ENCODE peak calls at places on chromosome 22, in ten cellular contexts. T is pancreas; Y is body of pancreas; N is fibroblast of lung; A is cardiac muscle cell; P is PC-3; Z is spleen; W is CD4-positive, CD25-positive, alpha-beta regulatory T cell; C is neuronal stem cell; M is tibial artery. L is an unnamed sample.

GRCh38 chr22:26515938-26516337 is 3.7 kb upstream of the TFIP11 start:
- DNase-seq in T (no peak), Y (no peak), N (no peak), A (no peak), P (no peak), Z (no peak), W (no peak), C (no peak), M (no peak), L (no peak)

GRCh38 chr22:35257002-35257320 is 332 bp upstream of the HMGXB4 start:
- DNase-seq in T (no peak), Y (no peak), N (no peak), A (no peak), P (no peak), Z (no peak), W (no peak), C (no peak), M (no peak), L (no peak)

GRCh38 chr22:30610299-30610698 is 3.3 kb downstream of the TCN2 start:
- DNase-seq in T (no peak), Y (no peak), N (no peak), A (no peak), P (no peak), Z (no peak), W (no peak), C (no peak), M (peak; percentile 71), L (no peak)

GRCh38 chr22:20271114-20271994 is 3.2 kb upstream of the RTN4R start:
- DNase-seq in T (no peak), Y (no peak), N (no peak), A (no peak), P (no peak), Z (no peak), W (no peak), C (no peak), M (no peak), L (no peak)

GRCh38 chr22:33073989-33074391 is 15.8 kb upstream of the SYN3 start:
- DNase-seq in T (no peak), Y (no peak), N (peak; percentile 16), A (no peak), P (peak; percentile 26), Z (no peak), W (no peak), C (no peak), M (no peak), L (no peak)

GRCh38 chr22:40680819-40681183 is 1.5 kb downstream of the MCHR1 start:
- DNase-seq in T (no peak), Y (no peak), N (no peak), A (no peak), P (no peak), Z (no peak), W (no peak), C (no peak), M (no peak), L (no peak)

GRCh38 chr22:44686873-44687600 is 15.0 kb upstream of the PRR5 start:
- DNase-seq in T (no peak), Y (no peak), N (peak; percentile 57), A (peak; percentile 81), P (no peak), Z (no peak), W (no peak), C (no peak), M (no peak), L (no peak)

GRCh38 chr22:32695451-32695891 is 106.0 kb upstream of the TIMP3 start:
- DNase-seq in T (no peak), Y (no peak), N (peak; percentile 72), A (peak; percentile 66), P (peak; percentile 50), Z (no peak), W (no peak), C (no peak), M (no peak), L (no peak)

GRCh38 chr22:30876925-30877553 is 91.5 kb downstream of the MORC2 start:
- DNase-seq in T (no peak), Y (no peak), N (peak; percentile 56), A (peak; percentile 92), P (no peak), Z (no peak), W (no peak), C (no peak), M (peak; percentile 32), L (no peak)

GRCh38 chr22:21087119-21087518 is 41.4 kb downstream of the LRRC74B start:
- DNase-seq in T (no peak), Y (no peak), N (no peak), A (no peak), P (no peak), Z (no peak), W (no peak), C (no peak), M (no peak), L (no peak)

GRCh38 chr22:33038131-33038772 is 19.9 kb downstream of the SYN3 start:
- DNase-seq in T (no peak), Y (no peak), N (no peak), A (peak; percentile 51), P (no peak), Z (no peak), W (no peak), C (peak; percentile 27), M (no peak), L (no peak)

GRCh38 chr22:24146791-24147353 is 34.4 kb upstream of the SUSD2 start:
- DNase-seq in T (peak; percentile 49), Y (peak; percentile 30), N (peak; percentile 89), A (peak; percentile 85), P (no peak), Z (no peak), W (no peak), C (no peak), M (peak; percentile 84), L (no peak)

GRCh38 chr22:30704978-30705377 is 10.3 kb downstream of the OSBP2 start:
- DNase-seq in T (no peak), Y (no peak), N (no peak), A (no peak), P (no peak), Z (no peak), W (no peak), C (no peak), M (no peak), L (no peak)

GRCh38 chr22:45882881-45883810 is 93.8 kb downstream of the WNT7B start:
- DNase-seq in T (no peak), Y (no peak), N (no peak), A (no peak), P (no peak), Z (peak; percentile 64), W (no peak), C (no peak), M (peak; percentile 60), L (no peak)

GRCh38 chr22:47086596-47087248 is 324.3 kb downstream of the TBC1D22A start:
- DNase-seq in T (peak; percentile 52), Y (no peak), N (no peak), A (no peak), P (no peak), Z (no peak), W (no peak), C (no peak), M (peak; percentile 27), L (no peak)

GRCh38 chr22:42443240-42444059 is 11.2 kb upstream of the NFAM1 start:
- DNase-seq in T (no peak), Y (no peak), N (no peak), A (peak; percentile 46), P (peak; percentile 47), Z (no peak), W (no peak), C (no peak), M (no peak), L (no peak)

GRCh38 chr22:27714076-27714475 is 87.5 kb downstream of the MN1 start:
- DNase-seq in T (no peak), Y (no peak), N (no peak), A (no peak), P (no peak), Z (no peak), W (no peak), C (no peak), M (no peak), L (no peak)

GRCh38 chr22:29310863-29311339 is 4.5 kb downstream of the GAS2L1 start:
- DNase-seq in T (peak; percentile 97), Y (peak; percentile 97), N (peak; percentile 96), A (peak; percentile 98), P (peak; percentile 89), Z (peak; percentile 91), W (no peak), C (peak; percentile 81), M (peak; percentile 99), L (no peak)
- H3K4me3 ChIP-seq in T (no peak overlapping the region), Y (no peak overlapping the region), N (peak overlapping the region; percentile 40), A (no peak overlapping the region), P (no peak overlapping the region), Z (no peak overlapping the region), W (no peak overlapping the region), C (no peak overlapping the region), M (peak overlapping the region; percentile 32), L (no peak overlapping the region)

GRCh38 chr22:37803636-37804371 is 3.9 kb upstream of the GCAT start:
- DNase-seq in T (no peak), Y (no peak), N (no peak), A (no peak), P (no peak), Z (no peak), W (no peak), C (no peak), M (no peak), L (no peak)
- H3K27me3 ChIP-seq in T (no peaks in the 10 kb centered on the region), Y (no peaks in the 10 kb centered on the region), N (no peaks in the 10 kb centered on the region), A (no peaks in the 10 kb centered on the region), P (no peaks in the 10 kb centered on the region), Z (peaks cover 70% of the 10 kb centered on the region), W (peaks cover 10% of the 10 kb centered on the region), C (peaks cover 28% of the 10 kb centered on the region), M (no peaks in the 10 kb centered on the region), L (peaks cover 20% of the 10 kb centered on the region)

GRCh38 chr22:36454916-36455570 is 26.4 kb downstream of the TXN2 start:
- DNase-seq in T (peak; percentile 93), Y (peak; percentile 95), N (peak; percentile 93), A (peak; percentile 93), P (peak; percentile 88), Z (peak; percentile 100), W (peak; percentile 94), C (peak; percentile 89), M (peak; percentile 96), L (peak; percentile 92)
- H3K4me3 ChIP-seq in T (peak overlapping the region; percentile 56), Y (no peak overlapping the region), N (peak overlapping the region; percentile 51), A (peak overlapping the region; percentile 5), P (peak overlapping the region; percentile 60), Z (peak overlapping the region; percentile 46), W (peak overlapping the region; percentile 73), C (no peak overlapping the region), M (peak overlapping the region; percentile 68), L (peak overlapping the region; percentile 83)

GRCh38 chr22:22158965-22159364 is 85.6 kb upstream of the VPREB1 start:
- DNase-seq in T (no peak), Y (no peak), N (no peak), A (no peak), P (no peak), Z (no peak), W (no peak), C (no peak), M (no peak), L (no peak)
- H3K27me3 ChIP-seq in T (no peaks in the 10 kb centered on the region), Y (no peaks in the 10 kb centered on the region), N (no peaks in the 10 kb centered on the region), A (peaks cover 74% of the 10 kb centered on the region), P (peaks cover 8% of the 10 kb centered on the region), Z (no peaks in the 10 kb centered on the region), W (peaks cover 14% of the 10 kb centered on the region), C (peaks cover 34% of the 10 kb centered on the region), M (no peaks in the 10 kb centered on the region), L (no peaks in the 10 kb centered on the region)

GRCh38 chr22:49965291-49966040 is 4.9 kb downstream of the PIM3 start:
- DNase-seq in T (peak; percentile 25), Y (peak; percentile 27), N (no peak), A (no peak), P (no peak), Z (peak; percentile 82), W (no peak), C (no peak), M (peak; percentile 67), L (no peak)
- H3K4me3 ChIP-seq in T (no peak overlapping the region), Y (no peak overlapping the region), N (no peak overlapping the region), A (no peak overlapping the region), P (no peak overlapping the region), Z (no peak overlapping the region), W (no peak overlapping the region), C (no peak overlapping the region), M (peak overlapping the region; percentile 81), L (no peak overlapping the region)

GRCh38 chr22:22141031-22141430 is 103.6 kb upstream of the VPREB1 start:
- DNase-seq in T (no peak), Y (no peak), N (no peak), A (no peak), P (no peak), Z (no peak), W (no peak), C (no peak), M (no peak), L (no peak)
- H3K27me3 ChIP-seq in T (no peaks in the 10 kb centered on the region), Y (no peaks in the 10 kb centered on the region), N (peaks cover 10% of the 10 kb centered on the region), A (peaks cover 65% of the 10 kb centered on the region), P (peaks cover 67% of the 10 kb centered on the region), Z (peaks cover 9% of the 10 kb centered on the region), W (peaks cover 35% of the 10 kb centered on the region), C (no peaks in the 10 kb centered on the region), M (no peaks in the 10 kb centered on the region), L (no peaks in the 10 kb centered on the region)

L was measured in naive thymus-derived CD4-positive, alpha-beta T cell.